ENCODE peak calls at places on chromosomes 5 and 9, in four cellular contexts. J is GM12878, N is WTC11, T is HepG2. Z is an unnamed sample.

GRCh38 chr5:178131446-178131996 is 707 bp downstream of the RMND5B start:
- DNase-seq in J (no peak), N (no peak), T (no peak), Z (no peak)

GRCh38 chr5:154397652-154398406 is 48.0 kb upstream of the SAP30L start:
- DNase-seq in J (no peak), N (no peak), T (no peak), Z (no peak)

GRCh38 chr5:146528232-146528631 is 12.2 kb upstream of the GPR151 start:
- DNase-seq in J (no peak), N (no peak), T (no peak), Z (no peak)

GRCh38 chr5:159097461-159098284 is 2.0 kb downstream of the EBF1 start:
- DNase-seq in J (no peak), N (peak), T (no peak), Z (no peak)

GRCh38 chr9:132003904-132004303 is 75.8 kb downstream of the MED27 start:
- DNase-seq in J (peak), N (no peak), T (no peak), Z (no peak)

GRCh38 chr9:116276651-116277121 is 123.1 kb downstream of the PAPPA start:
- DNase-seq in J (no peak), N (peak), T (no peak), Z (no peak)

GRCh38 chr5:6745706-6746217 is 32.5 kb downstream of the TENT4A start:
- DNase-seq in J (no peak), N (no peak), T (peak), Z (peak)

GRCh38 chr5:98927988-98928801 is 612 bp downstream of the CHD1 start:
- DNase-seq in J (no peak), N (peak), T (peak), Z (peak)

GRCh38 chr9:131180454-131180853 is 55.1 kb downstream of the NUP214 start:
- DNase-seq in J (no peak), N (no peak), T (no peak), Z (peak)

GRCh38 chr9:124279531-124280175 is 21.9 kb downstream of the NEK6 start:
- DNase-seq in J (no peak), N (no peak), T (no peak), Z (no peak)

GRCh38 chr5:96065577-96066385 is 104.1 kb upstream of the ELL2 start:
- DNase-seq in J (no peak), N (no peak), T (peak), Z (no peak)

GRCh38 chr5:132055808-132056609 is 4.4 kb upstream of the IL3 start:
- DNase-seq in J (no peak), N (no peak), T (no peak), Z (no peak)

GRCh38 chr9:112135706-112136105 is 39.4 kb downstream of the SUSD1 start:
- DNase-seq in J (no peak), N (no peak), T (no peak), Z (no peak)

GRCh38 chr5:80068775-80069174 is 33.6 kb downstream of the THBS4 start:
- DNase-seq in J (no peak), N (no peak), T (no peak), Z (no peak)

GRCh38 chr5:158287643-158288228 is 428.8 kb upstream of the CLINT1 start:
- DNase-seq in J (no peak), N (no peak), T (no peak), Z (no peak)

GRCh38 chr9:242461-243080 is 27.9 kb downstream of the DOCK8 start:
- DNase-seq in J (no peak), N (no peak), T (no peak), Z (no peak)

GRCh38 chr9:8733096-8733954 is 933.7 kb upstream of the DMAC1 start:
- DNase-seq in J (no peak), N (peak), T (no peak), Z (no peak)

GRCh38 chr5:88298425-88298824 is 29.8 kb upstream of the TMEM161B start:
- DNase-seq in J (no peak), N (no peak), T (no peak), Z (no peak)

GRCh38 chr9:77087506-77087905 is 68.1 kb downstream of the FOXB2 start:
- DNase-seq in J (no peak), N (no peak), T (no peak), Z (no peak)

GRCh38 chr5:80204808-80205614 is 50.8 kb downstream of the SERINC5 start:
- DNase-seq in J (no peak), N (no peak), T (peak), Z (peak)

GRCh38 chr5:68359699-68360098 is 144.1 kb downstream of the PIK3R1 start:
- DNase-seq in J (no peak), N (no peak), T (no peak), Z (no peak)

GRCh38 chr9:133506653-133507038 is 18.1 kb downstream of the MYMK start:
- DNase-seq in J (no peak), N (no peak), T (peak), Z (peak)

GRCh38 chr9:94798668-94799067 is 72.2 kb downstream of the AOPEP start:
- DNase-seq in J (no peak), N (no peak), T (no peak), Z (no peak)

GRCh38 chr9:124322618-124323432 is 65.1 kb downstream of the NEK6 start:
- DNase-seq in J (no peak), N (no peak), T (no peak), Z (peak)

GRCh38 chr9:16039103-16039987 is 486.5 kb downstream of the CCDC171 start:
- DNase-seq in J (no peak), N (peak), T (peak), Z (no peak)

DNA sequence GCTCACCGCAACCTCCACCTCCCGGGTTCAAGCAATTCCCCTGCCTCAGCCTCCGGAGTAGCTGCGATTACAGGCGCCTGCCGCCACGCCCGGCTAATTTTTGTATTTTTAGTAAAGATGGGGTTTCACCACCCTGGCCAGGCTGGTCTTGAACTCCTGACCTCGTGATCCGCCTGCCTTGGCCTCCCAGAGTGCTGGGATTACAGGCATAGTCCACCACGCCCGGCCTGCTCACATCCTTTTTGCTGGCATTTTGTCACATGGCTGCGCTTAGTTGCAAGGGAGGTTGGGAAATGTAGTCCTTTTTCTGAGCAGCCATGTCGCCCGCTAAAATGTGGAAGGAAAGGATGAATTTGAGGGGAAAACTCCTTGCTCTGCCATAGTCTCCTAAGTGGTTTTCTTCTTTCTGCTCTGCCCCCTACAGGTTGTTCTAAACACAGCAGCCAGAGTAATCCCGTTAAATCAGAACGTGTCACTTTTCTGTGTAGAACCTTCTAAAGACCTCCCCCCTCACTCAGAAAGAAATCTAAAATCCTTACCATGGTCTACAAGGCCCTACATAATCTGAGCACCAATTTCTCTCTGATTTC is 57.8 kb upstream of the HSPA9 start:
- DNase-seq in J (peak), N (peak), T (peak), Z (peak)
- TF ChIP-seq CBFB in J (no peak), N (no peak), T (no peak), Z (no peak)

DNA sequence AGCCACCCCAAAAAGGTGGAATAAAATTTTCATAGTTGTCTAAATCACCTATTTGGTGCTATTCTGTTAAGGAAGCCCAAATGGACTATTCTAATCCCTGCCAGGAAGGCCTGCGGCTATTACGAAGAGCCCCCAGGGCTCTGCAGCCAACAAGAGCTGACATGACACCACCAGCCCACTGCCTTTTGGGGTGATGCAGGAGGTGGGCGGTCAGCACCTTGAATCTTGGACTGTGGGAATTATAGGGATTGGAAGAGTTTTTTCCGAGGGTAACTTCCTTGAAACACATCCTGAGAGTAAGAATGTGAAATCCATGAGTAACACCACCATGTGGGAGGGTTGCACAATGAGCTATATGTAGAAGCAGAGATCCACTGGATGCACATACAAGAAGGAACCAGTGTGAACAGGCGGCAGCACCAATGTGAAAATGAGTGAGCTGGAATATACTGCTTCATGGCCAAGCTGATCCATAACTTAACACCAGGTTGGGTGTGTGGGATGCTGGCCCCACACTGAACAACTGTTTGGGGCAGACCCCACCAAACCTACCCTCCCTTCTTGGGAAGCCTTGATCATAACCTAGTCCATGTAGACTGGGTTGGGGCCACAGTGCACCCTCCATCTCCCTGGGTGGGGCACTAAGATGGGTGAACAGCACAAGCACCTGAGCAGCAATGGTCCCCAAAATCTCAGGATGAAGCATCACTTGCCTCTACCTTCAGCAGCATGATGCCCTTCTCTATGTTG is 239.0 kb downstream of the FSTL4 start:
- DNase-seq in J (no peak), N (no peak), T (no peak), Z (no peak)
- TF ChIP-seq CBFB in J (no peak), N (no peak), T (no peak), Z (no peak)

GRCh38 chr5:124997186-124997893 is 250.9 kb upstream of the ZNF608 start:
- DNase-seq in J (no peak), N (no peak), T (no peak), Z (no peak)
- TF ChIP-seq CBFB in J (no peak), N (no peak), T (no peak), Z (no peak)

DNA sequence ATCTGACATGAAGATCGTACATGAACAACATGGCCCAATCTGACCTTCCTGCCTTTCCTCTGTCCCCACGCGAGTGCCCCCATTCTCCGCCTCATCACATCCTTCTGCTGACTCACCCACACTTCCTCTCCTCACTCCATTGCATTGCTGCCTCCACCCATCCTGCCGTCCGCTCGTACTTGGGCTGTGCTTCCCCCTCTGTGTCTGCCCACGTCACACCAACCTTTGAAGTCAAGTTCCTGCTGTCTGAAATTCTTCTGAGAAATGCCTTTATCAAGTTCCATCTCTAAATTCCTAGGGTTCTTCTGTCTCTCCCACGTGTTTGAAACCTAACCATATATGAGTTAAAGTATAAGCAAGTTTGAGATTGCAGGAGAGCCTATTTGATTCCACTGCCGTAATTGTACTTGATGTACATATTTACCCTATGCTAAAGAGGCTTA is 18.0 kb upstream of the STARD4 start:
- DNase-seq in J (peak), N (no peak), T (peak), Z (peak)
- TF ChIP-seq CBFB in J (no peak), N (no peak), T (no peak), Z (no peak)

DNA sequence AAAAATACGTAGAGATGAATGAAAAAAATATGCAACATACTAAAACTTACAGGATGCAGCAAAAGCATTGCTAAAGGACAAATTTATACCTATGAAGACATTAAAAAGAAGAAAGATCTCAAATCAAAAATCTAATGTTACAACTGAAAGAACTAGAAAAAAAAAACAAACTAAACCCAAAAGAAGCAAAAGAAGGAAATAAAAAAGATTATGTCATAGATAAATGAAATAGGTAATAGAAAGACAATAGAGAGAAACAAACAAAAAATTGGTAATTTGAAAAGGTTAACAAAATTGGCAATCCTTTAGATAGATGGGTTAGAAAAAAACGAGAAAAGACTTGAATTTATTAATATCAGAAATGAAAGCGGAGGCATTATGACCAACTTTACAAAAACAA is 1000.2 kb downstream of the TLE4 start:
- DNase-seq in J (no peak), N (no peak), T (no peak), Z (no peak)
- TF ChIP-seq CBFB in J (no peak), N (no peak), T (no peak), Z (no peak)

DNA sequence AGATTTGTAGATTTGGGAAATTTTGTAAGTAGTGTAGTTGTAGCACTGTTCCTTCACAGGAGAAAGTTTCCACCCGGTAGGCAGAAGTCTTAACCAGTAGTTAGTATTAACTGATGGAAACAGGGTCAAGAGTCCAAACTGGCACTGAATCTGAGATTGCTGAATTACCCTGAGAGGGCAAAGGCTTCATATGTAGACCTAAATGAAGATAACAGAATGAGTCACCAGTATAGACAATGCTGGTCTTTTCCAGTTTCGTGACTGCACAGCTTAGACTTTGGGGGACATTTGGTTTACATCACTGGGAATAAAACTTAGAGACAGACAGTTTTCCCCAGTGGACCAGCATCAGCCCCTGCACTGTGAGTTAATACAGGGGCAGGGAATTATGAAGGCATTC is 60.5 kb downstream of the PCSK5 start:
- DNase-seq in J (no peak), N (no peak), T (peak), Z (no peak)
- TF ChIP-seq CBFB in J (no peak), N (no peak), T (no peak), Z (no peak)

GRCh38 chr9:93256878-93257807 is 73.2 kb downstream of the WNK2 start:
- DNase-seq in J (no peak), N (no peak), T (no peak), Z (no peak)
- TF ChIP-seq CBFB in J (no peak), N (no peak), T (no peak), Z (no peak)

DNA sequence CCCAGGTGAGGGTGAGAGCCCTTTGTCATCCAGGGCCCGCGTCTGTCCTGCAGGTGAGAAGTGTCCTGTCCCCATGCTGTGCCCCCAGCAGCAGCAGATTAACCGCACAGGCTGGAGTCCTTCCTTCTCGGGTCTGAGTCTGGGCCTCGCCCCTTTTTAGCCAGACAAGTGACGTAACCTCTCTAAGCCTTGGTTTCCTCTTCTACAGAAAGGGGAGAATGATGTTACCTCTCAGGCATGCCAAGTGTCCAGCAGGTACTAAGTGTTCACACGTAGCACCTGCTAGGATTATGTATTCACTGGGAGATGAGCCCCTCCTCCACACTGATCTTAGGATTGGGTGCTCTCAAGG is 6.9 kb downstream of the NEURL1B start:
- DNase-seq in J (no peak), N (no peak), T (no peak), Z (no peak)
- TF ChIP-seq CBFB in J (no peak), N (no peak), T (no peak), Z (no peak)